ENCODE peak calls at places on chromosomes 6 and 20, in four cellular contexts. W is mucosa of descending colon, R is bronchial epithelial cell, A is G401. U is an unnamed sample.

GRCh38 chr6:85751374-85752055 is 108.8 kb upstream of the SYNCRIP start:
- DNase-seq in W (peak), R (peak), A (no peak), U (no peak)

GRCh38 chr6:46437671-46438221 is 53.5 kb downstream of the RCAN2 start:
- DNase-seq in W (no peak), R (no peak), A (peak), U (peak)

GRCh38 chr6:52543729-52544324 is 33.0 kb downstream of the TRAM2 start:
- DNase-seq in W (no peak), R (peak), A (no peak), U (no peak)

GRCh38 chr6:7537560-7538174 is 3.8 kb upstream of the DSP start:
- DNase-seq in W (no peak), R (no peak), A (no peak), U (no peak)

GRCh38 chr6:149924206-149924932 is 1.4 kb upstream of the RAET1G start:
- DNase-seq in W (no peak), R (no peak), A (no peak), U (no peak)

GRCh38 chr20:56628873-56629463 is at the start of gene TFAP2C:
- DNase-seq in W (peak), R (peak), A (no peak), U (no peak)

GRCh38 chr6:127446356-127446755 is 12.8 kb downstream of the KIAA0408 start:
- DNase-seq in W (no peak), R (no peak), A (no peak), U (no peak)

GRCh38 chr6:152112503-152113261 is 305.2 kb downstream of the ESR1 start:
- DNase-seq in W (peak), R (no peak), A (no peak), U (no peak)

GRCh38 chr20:47230811-47231256 is 125.7 kb downstream of the ZMYND8 start:
- DNase-seq in W (no peak), R (peak), A (peak), U (no peak)

GRCh38 chr6:40171343-40171742 is 237.1 kb upstream of the MOCS1 start:
- DNase-seq in W (no peak), R (peak), A (no peak), U (no peak)

GRCh38 chr6:91691449-91691848 is 1104.6 kb upstream of the MAP3K7 start:
- DNase-seq in W (no peak), R (no peak), A (no peak), U (no peak)

GRCh38 chr6:163146036-163146435 is 268.5 kb upstream of the QKI start:
- DNase-seq in W (no peak), R (no peak), A (no peak), U (no peak)

GRCh38 chr6:125552819-125553218 is 196.6 kb upstream of the HEY2 start:
- DNase-seq in W (no peak), R (no peak), A (no peak), U (no peak)

GRCh38 chr6:158818580-158819212 is 472 bp downstream of the EZR start:
- DNase-seq in W (peak), R (no peak), A (peak), U (peak)

GRCh38 chr6:138498575-138499302 is 555 bp downstream of the NHSL1 start:
- DNase-seq in W (no peak), R (peak), A (no peak), U (no peak)

GRCh38 chr20:2955257-2955950 is 82.1 kb downstream of the PTPRA start:
- DNase-seq in W (no peak), R (no peak), A (peak), U (no peak)

GRCh38 chr20:45962031-45962755 is 9.8 kb downstream of the ZNF335 start:
- DNase-seq in W (no peak), R (no peak), A (no peak), U (no peak)

GRCh38 chr6:51553246-51554015 is 534.0 kb downstream of the PKHD1 start:
- DNase-seq in W (no peak), R (no peak), A (no peak), U (no peak)

GRCh38 chr6:38012573-38012972 is 193.0 kb downstream of the ZFAND3 start:
- DNase-seq in W (no peak), R (peak), A (peak), U (peak)

GRCh38 chr20:10555865-10556308 is 117.9 kb downstream of the JAG1 start:
- DNase-seq in W (no peak), R (peak), A (no peak), U (no peak)

GRCh38 chr20:50992733-50993457 is 30.0 kb downstream of the KCNG1 start:
- DNase-seq in W (no peak), R (peak), A (peak), U (peak)

GRCh38 chr20:50624351-50625016 is 66.9 kb downstream of the RIPOR3 start:
- DNase-seq in W (no peak), R (peak), A (peak), U (peak)

GRCh38 chr6:72760130-72760793 is 138.4 kb downstream of the KCNQ5 start:
- DNase-seq in W (no peak), R (no peak), A (no peak), U (no peak)

GRCh38 chr20:31523361-31524283 is 9.4 kb downstream of the HM13 start:
- DNase-seq in W (no peak), R (no peak), A (no peak), U (no peak)

GRCh38 chr6:36025260-36025931 is 955 bp upstream of the SLC26A8 start:
- DNase-seq in W (no peak), R (no peak), A (no peak), U (no peak)

GRCh38 chr6:19880066-19880465 is 42.9 kb downstream of the ID4 start:
- DNase-seq in W (no peak), R (no peak), A (no peak), U (no peak)

GRCh38 chr20:49699200-49699992 is 14.3 kb downstream of the B4GALT5 start:
- DNase-seq in W (no peak), R (peak), A (no peak), U (peak)

GRCh38 chr6:90301816-90302215 is 5.2 kb upstream of the BACH2 start:
- DNase-seq in W (no peak), R (no peak), A (no peak), U (no peak)

GRCh38 chr6:98657764-98658163 is 176.6 kb upstream of the POU3F2 start:
- DNase-seq in W (no peak), R (peak), A (no peak), U (no peak)

U was measured in cerebellar cortex.